ENCODE peak calls at places on chromosomes 4 and X, in seven cellular contexts. X, G, J, P, E, I and C are unnamed samples. For H3K27me3, the result is how much of the 10 kb centered on the place peaks cover.

GRCh38 chrX:44382871-44383270 is 39.4 kb upstream of the EFHC2 start:
- DNase-seq in J (no peak), X (no peak), P (peak), G (no peak), E (no peak), I (no peak), C (no peak)

GRCh38 chrX:143788265-143788664 is 67.7 kb upstream of the SPANXN2 start:
- DNase-seq in G (no peak), E (peak), I (no peak), X (no peak), P (peak), J (no peak), C (no peak)

GRCh38 chrX:106615041-106615440 is 3.3 kb downstream of the RADX start:
- DNase-seq in J (no peak), X (no peak), P (no peak), G (no peak), E (no peak), I (no peak), C (no peak)

GRCh38 chr4:153371835-153372234 is 27.3 kb downstream of the MND1 start:
- DNase-seq in E (no peak), I (no peak), X (no peak), G (no peak), P (no peak), J (no peak), C (no peak)

GRCh38 chr4:91936301-91936700 is 367.5 kb upstream of the GRID2 start:
- DNase-seq in J (no peak), E (no peak), P (peak), G (no peak), X (no peak), I (no peak), C (no peak)

GRCh38 chr4:5030152-5030668 is 11.0 kb upstream of the CYTL1 start:
- DNase-seq in J (no peak), P (no peak), I (no peak), G (no peak), X (no peak), E (no peak), C (no peak)

GRCh38 chr4:185898413-185898812 is 86.4 kb upstream of the SORBS2 start:
- DNase-seq in X (no peak), P (no peak), J (no peak), I (no peak), E (no peak), G (no peak), C (no peak)

GRCh38 chr4:43754566-43754965 is 694.0 kb downstream of the KCTD8 start:
- DNase-seq in E (no peak), X (no peak), G (no peak), P (no peak), I (no peak), J (no peak), C (no peak)

GRCh38 chr4:158033416-158033863 is 139.4 kb downstream of the GASK1B start:
- DNase-seq in P (peak), E (peak), X (no peak), I (no peak), G (no peak), J (no peak), C (no peak)

GRCh38 chr4:35800669-35801068 is 443.6 kb downstream of the ARAP2 start:
- DNase-seq in E (no peak), J (no peak), I (peak), P (no peak), X (no peak), G (no peak), C (no peak)

GRCh38 chr4:48295116-48295515 is 25.5 kb upstream of the TEC start:
- DNase-seq in I (no peak), X (no peak), G (no peak), P (no peak), J (no peak), E (no peak), C (no peak)

GRCh38 chrX:110204986-110205385 is 112.9 kb downstream of the AMMECR1 start:
- DNase-seq in E (peak), G (no peak), I (no peak), J (no peak), P (peak), X (no peak), C (no peak)

GRCh38 chrX:81120936-81121351 is 80.8 kb downstream of the HMGN5 start:
- DNase-seq in J (no peak), I (no peak), G (no peak), E (peak), P (peak), X (no peak), C (peak)

GRCh38 chrX:40952855-40953254 is 132.4 kb upstream of the USP9X start:
- DNase-seq in G (no peak), X (no peak), I (no peak), P (peak), E (no peak), J (no peak), C (peak)

GRCh38 chr4:1056671-1057402 is 45.4 kb downstream of the FGFRL1 start:
- DNase-seq in P (no peak), X (no peak), G (no peak), E (no peak), I (peak), J (no peak), C (no peak)

GRCh38 chr4:101795704-101796103 is 5.2 kb downstream of the BANK1 start:
- DNase-seq in J (no peak), P (no peak), X (no peak), G (no peak), I (no peak), E (no peak), C (no peak)

GRCh38 chr4:150999091-150999490 is 16.0 kb downstream of the LRBA start:
- DNase-seq in X (no peak), P (no peak), I (no peak), G (no peak), J (no peak), E (no peak), C (no peak)

GRCh38 chrX:1589356-1590130 is 1.9 kb upstream of the AKAP17A start:
- DNase-seq in J (no peak), I (no peak), X (no peak), G (no peak), P (no peak), E (no peak), C (no peak)

GRCh38 chrX:46551494-46552128 is 6.4 kb upstream of the ZNF674 start:
- DNase-seq in G (no peak), I (no peak), P (peak), X (no peak), E (peak), J (no peak), C (no peak)

GRCh38 chrX:67543818-67544217 is at the start of gene AR:
- DNase-seq in E (peak), G (no peak), I (peak), J (peak), X (no peak), P (peak), C (no peak)

GRCh38 chr4:87632469-87632868 is 17.6 kb upstream of the DMP1 start:
- DNase-seq in P (no peak), J (no peak), G (no peak), E (peak), I (no peak), X (no peak), C (no peak)

GRCh38 chr4:89212666-89213381 is 94.8 kb downstream of the GPRIN3 start:
- DNase-seq in X (no peak), J (no peak), I (no peak), G (no peak), E (no peak), P (no peak), C (no peak)

GRCh38 chrX:131262738-131263679 is 26.1 kb downstream of the IGSF1 start:
- DNase-seq in X (no peak), I (no peak), G (no peak), P (peak), J (no peak), E (no peak), C (no peak)

GRCh38 chr4:73729534-73730165 is 10.7 kb upstream of the CXCL8 start:
- DNase-seq in P (peak), I (no peak), E (peak), J (no peak), X (no peak), G (no peak), C (no peak)

GRCh38 chr4:7699040-7699439 is 240.6 kb downstream of the AFAP1 start:
- DNase-seq in X (no peak), J (no peak), G (no peak), P (peak), I (peak), E (peak), C (no peak)

GRCh38 chrX:77450415-77450814 is 3.2 kb downstream of the FGF16 start:
- DNase-seq in G (no peak), J (no peak), P (no peak), E (no peak), X (no peak), I (no peak), C (no peak)

GRCh38 chrX:77448170-77448569 is 981 bp downstream of the FGF16 start:
- DNase-seq in P (no peak), G (no peak), J (no peak), X (no peak), I (peak), E (no peak), C (no peak)

GRCh38 chrX:77451041-77451440 is 3.9 kb downstream of the FGF16 start:
- DNase-seq in J (no peak), I (no peak), X (no peak), G (no peak), P (peak), E (peak), C (no peak)

GRCh38 chrX:77455437-77455836 is 8.2 kb downstream of the FGF16 start:
- DNase-seq in G (no peak), X (no peak), P (no peak), I (no peak), E (no peak), J (no peak), C (no peak)

DNA sequence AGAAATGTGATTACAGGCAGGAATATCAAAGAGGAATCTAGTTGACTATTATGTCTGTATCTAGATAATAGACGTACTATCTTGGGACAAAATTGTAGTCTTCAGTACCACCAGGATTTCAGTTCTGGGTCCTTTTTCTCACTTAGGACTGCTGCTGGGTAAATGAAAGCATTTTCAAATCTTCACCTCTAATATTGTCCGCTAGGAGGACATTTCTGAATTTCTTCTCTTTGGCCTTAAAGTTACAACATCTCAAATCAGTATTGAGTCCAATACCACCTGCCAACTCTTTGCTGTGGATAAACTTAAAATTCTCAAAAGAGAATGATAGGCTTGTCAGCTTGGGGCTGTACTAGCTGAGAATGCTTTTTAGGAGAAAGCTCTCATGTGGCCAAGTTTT is 6.0 kb downstream of the FGF16 start:
- DNase-seq in J (no peak), G (no peak), I (no peak), X (no peak), E (no peak), P (no peak), C (no peak)
- TF ChIP-seq CTCF in J (no peak), G (no peak), I (no peak), X (no peak), E (no peak), P (no peak), C (no peak)

GRCh38 chrX:85109235-85109634 is 105.6 kb downstream of the APOOL start:
- DNase-seq in P (no peak), G (no peak), E (no peak), J (no peak), X (no peak), I (no peak), C (no peak)
- H3K4me3 ChIP-seq in P (no peak), G (no peak), E (no peak), J (no peak), X (no peak), I (no peak), C (no peak)

GRCh38 chrX:114889454-114889853 is 128.0 kb downstream of the IL13RA2 start:
- DNase-seq in I (no peak), J (no peak), G (no peak), X (no peak), E (no peak), P (no peak), C (no peak)
- H3K27me3 ChIP-seq in I (under half), J (under half), G (under half), X (under half), E (under half), P (under half), C (under half)

GRCh38 chr4:16752150-16752549 is 146.3 kb downstream of the LDB2 start:
- DNase-seq in J (no peak), E (no peak), P (peak), X (no peak), I (no peak), G (no peak), C (no peak)
- TF ChIP-seq CTCF in J (no peak), E (peak), P (peak), X (peak), I (no peak), G (no peak), C (no peak)

GRCh38 chr4:168839758-168840385 is 170.2 kb downstream of the CBR4 start:
- DNase-seq in J (no peak), P (peak), I (no peak), G (no peak), E (no peak), X (no peak), C (no peak)

GRCh38 chr4:168835880-168836454 is 174.1 kb downstream of the CBR4 start:
- DNase-seq in X (no peak), P (no peak), I (no peak), E (no peak), J (no peak), G (no peak), C (no peak)

GRCh38 chr4:168832746-168833575 is 177.1 kb downstream of the CBR4 start:
- DNase-seq in X (no peak), I (peak), P (no peak), J (no peak), E (no peak), G (no peak), C (no peak)

GRCh38 chr4:168837922-168838321 is 172.1 kb downstream of the CBR4 start:
- DNase-seq in J (no peak), I (no peak), X (no peak), G (no peak), E (no peak), P (peak), C (no peak)

DNA sequence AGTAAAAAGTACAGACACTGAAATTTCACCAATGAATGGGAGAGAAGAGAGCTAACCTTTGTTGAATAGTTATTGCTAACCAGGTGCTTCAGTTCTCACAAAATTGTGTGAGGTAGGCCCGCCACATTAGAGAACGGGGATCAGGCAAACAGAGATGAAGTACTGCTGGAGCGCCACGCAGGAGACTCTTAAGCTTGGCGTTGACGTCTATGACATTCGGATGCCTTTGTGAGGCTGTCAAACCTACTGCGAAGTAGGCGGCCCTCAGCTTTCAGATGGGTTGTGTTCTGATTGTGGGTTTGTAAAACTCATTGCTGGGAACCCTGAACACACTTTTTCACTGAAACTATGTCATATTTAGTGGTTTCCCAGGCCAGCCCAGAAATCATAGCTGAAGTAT is 173.6 kb downstream of the CBR4 start:
- DNase-seq in J (no peak), E (no peak), P (no peak), G (no peak), I (no peak), X (no peak), C (no peak)
- H3K4me3 ChIP-seq in J (no peak), E (no peak), P (no peak), G (no peak), I (no peak), X (peak), C (no peak)

GRCh38 chr4:71188951-71189350 is 149.9 kb upstream of the SLC4A4 start:
- DNase-seq in E (no peak), P (peak), G (no peak), J (no peak), I (no peak), X (no peak), C (no peak)
- H3K27me3 ChIP-seq in E (under half), P (under half), G (under half), J (under half), I (under half), X (under half), C (under half)